ENCODE peak calls at places on chromosomes 12 and 14, in seven cellular contexts. R, N, O, C, F, X and P are unnamed samples.

GRCh38 chr14:99214701-99215100 is 57.3 kb downstream of the BCL11B start:
- DNase-seq in O (no peak), C (no peak), R (no peak), X (no peak), N (no peak), F (no peak), P (no peak)

GRCh38 chr12:92041742-92042141 is 103.9 kb downstream of the BTG1 start:
- DNase-seq in X (no peak), R (peak), N (no peak), F (no peak), C (no peak), O (peak), P (no peak)

GRCh38 chr14:96538663-96539317 is 36.6 kb downstream of the PAPOLA start:
- DNase-seq in N (no peak), X (no peak), R (peak), O (no peak), F (peak), C (no peak), P (no peak)

GRCh38 chr12:118377891-118378470 is 1.6 kb downstream of the SUDS3 start:
- DNase-seq in C (peak), X (peak), O (peak), R (peak), F (peak), N (peak), P (peak)

GRCh38 chr12:19841451-19841850 is 402.2 kb downstream of the AEBP2 start:
- DNase-seq in X (no peak), F (no peak), C (peak), N (no peak), O (no peak), R (no peak), P (no peak)

GRCh38 chr12:98744692-98745091 is 99.6 kb downstream of the APAF1 start:
- DNase-seq in F (no peak), R (no peak), X (no peak), N (no peak), C (no peak), O (no peak), P (no peak)

GRCh38 chr12:71548906-71549305 is 109.3 kb downstream of the LGR5 start:
- DNase-seq in X (no peak), O (no peak), F (no peak), N (no peak), R (no peak), C (no peak), P (no peak)

GRCh38 chr12:110689002-110689600 is at the start of gene HVCN1:
- DNase-seq in F (peak), N (peak), R (no peak), O (no peak), C (peak), X (peak), P (peak)

GRCh38 chr12:49541911-49542505 is 3.2 kb downstream of the KCNH3 start:
- DNase-seq in C (no peak), O (no peak), N (no peak), R (no peak), X (no peak), F (no peak), P (no peak)

GRCh38 chr12:114817491-114818440 is 133.8 kb upstream of the TBX3 start:
- DNase-seq in X (no peak), O (peak), F (no peak), N (no peak), R (no peak), C (no peak), P (no peak)

GRCh38 chr12:67766370-67766769 is 117.8 kb downstream of the DYRK2 start:
- DNase-seq in O (peak), N (no peak), C (peak), X (no peak), F (peak), R (peak), P (no peak)

GRCh38 chr12:13573698-13574321 is 377.3 kb downstream of the EMP1 start:
- DNase-seq in R (peak), O (peak), N (no peak), F (peak), X (no peak), C (no peak), P (no peak)

GRCh38 chr14:95381726-95382125 is 62.0 kb upstream of the CLMN start:
- DNase-seq in R (no peak), X (no peak), N (no peak), F (no peak), C (no peak), O (no peak), P (no peak)
- H3K18ac ChIP-seq in R (no peak), X (no peak), N (no peak), F (no peak), C (no peak), O (no peak), P (no peak)

GRCh38 chr14:50013934-50014333 is 102.4 kb downstream of the VCPKMT start:
- DNase-seq in X (no peak), C (no peak), O (no peak), R (no peak), F (no peak), N (no peak), P (no peak)
- H3K4me2 ChIP-seq in X (no peak), C (no peak), O (no peak), R (no peak), F (no peak), N (no peak), P (no peak)

GRCh38 chr12:124677552-124678356 is 110.3 kb upstream of the NCOR2 start:
- DNase-seq in R (no peak), F (no peak), C (no peak), X (no peak), O (no peak), N (no peak), P (no peak)

GRCh38 chr12:124679533-124680371 is 112.3 kb upstream of the NCOR2 start:
- DNase-seq in C (peak), R (no peak), F (peak), X (no peak), N (no peak), O (no peak), P (no peak)

GRCh38 chr12:124680863-124681778 is 113.7 kb upstream of the NCOR2 start:
- DNase-seq in O (peak), F (peak), C (peak), R (peak), X (no peak), N (peak), P (peak)

GRCh38 chr12:124678421-124678893 is 111.0 kb upstream of the NCOR2 start:
- DNase-seq in C (peak), X (no peak), N (no peak), O (no peak), F (peak), R (no peak), P (no peak)

DNA sequence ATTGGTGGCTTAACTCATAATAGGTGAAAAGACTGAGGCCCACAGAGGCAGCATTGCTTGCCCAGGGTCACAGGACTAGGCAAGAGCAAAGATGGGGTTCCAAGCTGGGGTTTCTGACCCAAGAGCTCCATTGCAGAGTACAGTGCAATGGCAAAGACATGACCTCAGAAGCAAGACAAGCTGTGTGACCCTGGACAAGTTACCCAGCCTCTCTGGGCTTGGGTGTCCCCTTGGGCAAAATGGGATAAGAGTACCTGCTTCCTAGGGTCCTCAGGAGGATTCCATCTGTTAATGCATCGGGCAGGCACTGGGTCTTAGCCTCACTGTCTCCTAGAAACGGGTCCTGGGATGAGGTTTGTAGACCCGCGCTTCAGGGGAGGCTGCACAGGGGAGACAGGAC is 111.6 kb upstream of the NCOR2 start:
- DNase-seq in C (no peak), O (no peak), X (no peak), N (no peak), R (no peak), F (no peak), P (no peak)
- H2BK5ac ChIP-seq in C (peak), O (no peak), X (no peak), N (no peak), R (no peak), F (peak), P (no peak)

GRCh38 chr12:69240625-69240984 is 1.2 kb downstream of the CPSF6 start:
- DNase-seq in R (peak), C (peak), F (peak), O (peak), N (no peak), X (no peak), P (no peak)

GRCh38 chr12:69239922-69240624 is 704 bp downstream of the CPSF6 start:
- DNase-seq in N (peak), F (peak), X (peak), O (peak), C (peak), R (peak), P (peak)

GRCh38 chr12:69239286-69239921 is at the start of gene CPSF6:
- DNase-seq in C (peak), R (peak), O (peak), F (peak), N (peak), X (peak), P (peak)

GRCh38 chr12:69243099-69244084 is 4.0 kb downstream of the CPSF6 start:
- DNase-seq in N (no peak), C (no peak), F (no peak), O (no peak), X (no peak), R (no peak), P (no peak)

GRCh38 chr12:69241444-69242092 is 2.2 kb downstream of the CPSF6 start:
- DNase-seq in R (peak), X (no peak), N (no peak), F (no peak), O (no peak), C (no peak), P (no peak)
- H3K18ac ChIP-seq in R (no peak), X (no peak), N (no peak), F (no peak), O (no peak), C (no peak), P (no peak)

GRCh38 chr12:57001448-57001906 is 4.9 kb downstream of the ZBTB39 start:
- DNase-seq in O (peak), F (peak), X (peak), N (peak), C (peak), R (peak), P (peak)

GRCh38 chr12:57006809-57007475 is 596 bp upstream of the ZBTB39 start:
- DNase-seq in X (no peak), N (no peak), R (no peak), F (no peak), O (no peak), C (no peak), P (no peak)

GRCh38 chr12:57005980-57006808 is at the start of gene ZBTB39:
- DNase-seq in R (peak), N (peak), F (peak), C (peak), O (peak), X (peak), P (peak)

GRCh38 chr12:57003395-57003794 is 3.0 kb downstream of the ZBTB39 start:
- DNase-seq in F (no peak), X (no peak), O (no peak), N (no peak), R (no peak), C (no peak), P (no peak)

GRCh38 chr12:57004651-57005050 is 1.7 kb downstream of the ZBTB39 start:
- DNase-seq in C (no peak), N (no peak), X (no peak), O (no peak), R (no peak), F (no peak), P (no peak)
- H3K4me2 ChIP-seq in C (no peak), N (no peak), X (no peak), O (no peak), R (no peak), F (no peak), P (no peak)

DNA sequence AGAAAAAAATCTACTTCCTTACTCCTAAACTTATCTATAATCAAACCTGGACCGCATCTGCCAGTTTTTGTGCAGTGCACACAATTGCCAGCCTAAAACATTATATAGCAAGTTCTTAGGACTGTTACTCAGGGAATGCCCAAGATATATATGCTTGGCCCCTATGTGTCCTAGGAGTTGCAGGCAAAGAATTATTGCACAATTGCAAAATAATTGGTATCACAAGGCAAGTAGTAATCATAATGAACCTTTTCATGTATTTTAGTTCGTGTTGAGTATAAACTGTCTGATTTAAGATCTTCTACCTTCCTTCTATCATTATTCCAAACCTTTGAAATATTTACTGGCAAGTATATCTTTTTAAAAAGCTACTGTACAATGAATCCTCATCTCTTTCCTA is 45.5 kb downstream of the TMTC3 start:
- DNase-seq in F (peak), X (no peak), O (no peak), R (no peak), C (no peak), N (no peak), P (no peak)
- H2BK5ac ChIP-seq in F (no peak), X (no peak), O (no peak), R (no peak), C (no peak), N (no peak), P (no peak)

DNA sequence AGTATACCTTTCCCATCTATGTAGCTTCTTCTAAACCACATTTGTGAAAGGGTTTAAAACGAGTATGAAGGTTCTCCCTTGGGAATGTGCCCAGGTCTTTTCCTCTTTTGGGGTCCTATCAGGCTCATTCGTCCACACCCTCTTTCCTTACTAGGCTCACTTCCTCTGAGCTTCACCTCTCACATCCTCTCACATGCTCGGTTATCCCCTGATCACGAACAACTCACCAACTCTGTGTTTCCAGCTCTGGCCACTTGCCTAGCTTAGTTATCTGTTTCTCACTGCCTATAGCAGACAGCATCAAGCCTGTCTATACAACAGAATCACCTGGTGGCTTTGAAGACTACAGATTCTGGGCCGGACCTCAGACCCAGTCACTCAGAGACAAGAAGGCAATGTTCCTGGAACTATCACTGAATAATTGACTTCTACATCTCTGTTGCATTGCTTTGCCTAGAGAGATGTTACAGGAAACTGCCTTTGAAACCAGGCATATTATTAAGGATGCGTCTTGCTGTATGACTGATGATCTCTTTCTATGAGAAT is 158.2 kb downstream of the FOXN3 start:
- DNase-seq in R (no peak), N (no peak), O (no peak), X (no peak), C (no peak), F (no peak), P (no peak)
- H3K18ac ChIP-seq in R (no peak), N (no peak), O (no peak), X (no peak), C (no peak), F (no peak), P (no peak)